ENCODE peak calls at places on chromosomes 5 and 9, in four cellular contexts. C, I, G and W are unnamed samples.

GRCh38 chr5:54905942-54906537 is 79.4 kb downstream of the ESM1 start:
- DNase-seq in G (no peak), I (peak), C (peak), W (no peak)

GRCh38 chr9:7721291-7721690 is 78.3 kb downstream of the DMAC1 start:
- DNase-seq in I (no peak), C (no peak), G (no peak), W (no peak)

GRCh38 chr9:108416321-108416720 is 439.5 kb downstream of the ACTL7B start:
- DNase-seq in G (no peak), C (no peak), I (peak), W (no peak)

GRCh38 chr5:120446068-120446492 is 18.0 kb upstream of the PRR16 start:
- DNase-seq in C (no peak), I (no peak), G (no peak), W (no peak)

GRCh38 chr9:99509900-99510299 is 287.8 kb downstream of the SEC61B start:
- DNase-seq in G (no peak), C (no peak), I (no peak), W (peak)

GRCh38 chr9:107323836-107324235 is 40.8 kb downstream of the RAD23B start:
- DNase-seq in C (no peak), G (no peak), I (no peak), W (no peak)

GRCh38 chr9:12878342-12878978 is 103.6 kb downstream of the LURAP1L start:
- DNase-seq in I (peak), G (no peak), C (no peak), W (no peak)

GRCh38 chr5:146103594-146103993 is 1.8 kb downstream of the PLAC8L1 start:
- DNase-seq in C (no peak), G (no peak), I (no peak), W (no peak)

GRCh38 chr9:27468450-27469110 is 55.5 kb upstream of the IFNK start:
- DNase-seq in I (no peak), C (no peak), G (no peak), W (no peak)

GRCh38 chr5:92991681-92992472 is 589.1 kb downstream of the NR2F1-AS1 start:
- DNase-seq in C (no peak), G (no peak), I (no peak), W (no peak)

GRCh38 chr9:110880123-110880522 is 158.1 kb downstream of the LPAR1 start:
- DNase-seq in G (no peak), I (no peak), C (no peak), W (no peak)

GRCh38 chr9:26131891-26132290 is 453.6 kb upstream of the TUSC1 start:
- DNase-seq in I (no peak), C (no peak), G (no peak), W (no peak)

GRCh38 chr5:121366515-121366914 is 485.2 kb upstream of the FTMT start:
- DNase-seq in G (no peak), C (no peak), I (no peak), W (no peak)

GRCh38 chr5:36369092-36369737 is 67.5 kb upstream of the RANBP3L start:
- DNase-seq in I (no peak), G (no peak), C (no peak), W (no peak)

GRCh38 chr5:168779333-168779732 is 200.2 kb upstream of the PANK3 start:
- DNase-seq in I (no peak), G (no peak), C (no peak), W (no peak)

GRCh38 chr9:131585375-131585774 is 40.1 kb downstream of the PRRT1B start:
- DNase-seq in I (no peak), C (no peak), G (no peak), W (no peak)

GRCh38 chr5:54766748-54767147 is 218.6 kb downstream of the ESM1 start:
- DNase-seq in G (no peak), I (no peak), C (no peak), W (no peak)

GRCh38 chr5:77852514-77853352 is 76.6 kb upstream of the TBCA start:
- DNase-seq in G (peak), I (no peak), C (no peak), W (peak)

GRCh38 chr5:82364497-82364896 is 86.3 kb upstream of the RPS23 start:
- DNase-seq in G (no peak), I (no peak), C (no peak), W (no peak)

GRCh38 chr9:14769235-14769580 is 46.7 kb upstream of the CER1 start:
- DNase-seq in I (no peak), C (peak), G (no peak), W (no peak)

GRCh38 chr9:112971415-112971814 is 40.6 kb downstream of the ZNF883 start:
- DNase-seq in I (peak), G (peak), C (no peak), W (no peak)

DNA sequence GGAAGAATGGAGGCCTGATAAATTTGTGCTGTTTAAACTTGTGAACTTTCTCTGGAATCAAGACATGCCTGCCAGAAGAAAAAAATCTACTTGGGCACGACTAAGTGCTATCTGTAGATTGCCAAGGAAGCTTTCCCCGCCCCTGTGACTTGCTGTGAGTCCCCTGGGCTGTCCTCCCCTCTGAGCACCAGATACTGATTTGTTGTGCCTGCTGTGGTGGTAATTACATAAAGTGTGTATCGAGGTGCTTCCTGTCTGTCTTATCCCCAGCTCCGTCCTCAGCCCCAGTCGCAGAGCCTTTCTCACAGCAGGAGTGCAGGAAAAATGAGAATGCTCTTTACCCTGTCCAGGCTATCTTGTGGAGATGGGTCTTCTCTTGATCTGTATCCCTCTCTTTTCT is 53.9 kb downstream of the TRIO start:
- DNase-seq in C (no peak), I (no peak), G (no peak), W (no peak)
- H3K27ac ChIP-seq in C (no peak), I (no peak), G (no peak), W (no peak)

GRCh38 chr5:78916044-78916443 is 69.1 kb downstream of the ARSB start:
- DNase-seq in G (no peak), C (no peak), I (no peak), W (no peak)

GRCh38 chr5:78925102-78925876 is 59.8 kb downstream of the ARSB start:
- DNase-seq in I (no peak), C (no peak), G (no peak), W (no peak)

GRCh38 chr5:78923622-78923970 is 61.5 kb downstream of the ARSB start:
- DNase-seq in C (no peak), I (no peak), G (no peak), W (no peak)

GRCh38 chr5:78922879-78923621 is 62.1 kb downstream of the ARSB start:
- DNase-seq in G (no peak), I (no peak), C (no peak), W (no peak)

GRCh38 chr5:78920604-78921003 is 64.5 kb downstream of the ARSB start:
- DNase-seq in G (no peak), C (no peak), I (no peak), W (no peak)
- TF ChIP-seq BRCA1 in G (no peak), C (no peak), I (no peak), W (no peak)

GRCh38 chr5:34657550-34657921 is 1.4 kb downstream of the RAI14 start:
- DNase-seq in C (no peak), G (no peak), I (peak), W (no peak)

GRCh38 chr5:34656001-34656699 is at the start of gene RAI14:
- DNase-seq in I (peak), G (peak), C (peak), W (no peak)

GRCh38 chr5:34656700-34657549 is 797 bp downstream of the RAI14 start:
- DNase-seq in G (no peak), C (peak), I (no peak), W (no peak)

GRCh38 chr5:34653708-34654107 is 2.4 kb upstream of the RAI14 start:
- DNase-seq in G (no peak), I (no peak), C (no peak), W (no peak)

DNA sequence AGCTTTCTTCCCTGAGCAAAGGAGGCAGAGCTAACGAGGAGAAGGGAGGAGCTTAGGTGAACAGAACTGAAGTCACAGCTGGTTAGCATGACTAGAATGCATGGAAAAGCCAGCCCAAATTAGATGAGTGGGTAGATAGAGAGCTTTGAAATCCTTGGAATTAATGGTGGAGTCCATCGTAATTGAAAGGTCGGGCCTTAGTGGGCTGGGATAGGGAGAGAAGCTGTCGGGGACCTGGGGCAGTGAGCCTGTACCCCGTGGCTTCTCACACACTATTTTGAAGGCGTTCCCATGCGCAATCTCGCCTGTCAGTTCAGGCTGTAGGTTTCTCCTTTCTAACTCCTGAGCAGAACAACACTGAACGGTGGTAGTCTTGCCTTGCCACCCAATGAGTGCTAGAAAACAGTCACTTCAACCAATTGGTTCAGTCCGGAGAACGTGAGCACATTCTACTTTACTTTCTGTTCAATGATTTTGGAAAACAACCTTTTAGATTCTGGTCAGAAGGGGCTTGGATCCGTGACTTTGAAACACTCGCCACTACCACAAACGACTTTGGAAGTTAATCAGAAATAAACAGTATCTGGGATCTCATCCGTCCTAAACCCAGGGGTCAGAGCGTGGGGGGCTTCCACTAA is 655 bp upstream of the RAI14 start:
- DNase-seq in I (peak), G (no peak), C (peak), W (no peak)
- H3K27ac ChIP-seq in I (peak), G (peak), C (peak), W (no peak)

GRCh38 chr5:59533730-59534108 is 359.8 kb downstream of the PDE4D start:
- DNase-seq in C (no peak), G (no peak), I (no peak), W (no peak)
- TF ChIP-seq BRCA1 in C (no peak), G (no peak), I (no peak), W (no peak)

GRCh38 chr9:114893622-114894021 is 36.8 kb downstream of the TNFSF8 start:
- DNase-seq in G (no peak), C (no peak), I (no peak), W (no peak)

GRCh38 chr9:114894206-114894605 is 36.2 kb downstream of the TNFSF8 start:
- DNase-seq in C (no peak), G (no peak), I (no peak), W (no peak)

GRCh38 chr9:114894801-114895433 is 35.5 kb downstream of the TNFSF8 start:
- DNase-seq in G (peak), I (peak), C (no peak), W (no peak)

GRCh38 chr9:114896344-114896743 is 34.0 kb downstream of the TNFSF8 start:
- DNase-seq in C (no peak), G (no peak), I (no peak), W (no peak)

DNA sequence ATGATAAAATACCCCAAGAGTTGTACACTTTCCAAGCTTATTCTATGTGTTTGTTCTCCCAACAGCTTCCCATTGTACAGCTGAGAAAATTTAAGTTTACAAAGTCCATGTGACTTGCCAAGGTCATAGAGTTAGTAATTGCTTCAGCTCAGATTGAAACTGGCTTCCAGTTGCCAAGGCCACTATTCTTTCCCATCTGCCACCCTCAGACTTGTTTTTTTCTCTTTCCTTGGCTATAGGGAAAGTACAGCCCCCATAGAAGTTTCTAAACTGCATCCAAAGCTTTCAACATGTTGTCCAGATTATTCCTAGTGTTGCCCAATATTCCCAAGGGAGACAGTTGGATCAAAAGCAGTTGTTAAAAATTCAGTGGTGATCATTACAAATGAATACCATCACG is 34.8 kb downstream of the TNFSF8 start:
- DNase-seq in G (no peak), I (no peak), C (no peak), W (no peak)
- H3K27ac ChIP-seq in G (no peak), I (no peak), C (no peak), W (no peak)